ENCODE peak calls at places on chromosomes 12 and 14, in seven cellular contexts. One of them, this sample, is unnamed.

GRCh38 chr12:124039276-124039675 is 66.3 kb downstream of the ZNF664 start:
- DNase-seq in cardiac muscle cell: no peak
- DNase-seq in caudate nucleus: no peak
- DNase-seq in heart right ventricle: no peak
- DNase-seq in CD4-positive, alpha-beta T cell: no peak
- DNase-seq in suprapubic skin: no peak
- DNase-seq in lung: no peak
- DNase-seq in this sample: no peak

GRCh38 chr12:116164976-116165425 is 112.5 kb downstream of the MED13L start:
- DNase-seq in lung: no peak
- DNase-seq in suprapubic skin: no peak
- DNase-seq in heart right ventricle: no peak
- DNase-seq in CD4-positive, alpha-beta T cell: no peak
- DNase-seq in cardiac muscle cell: no peak
- DNase-seq in caudate nucleus: no peak
- DNase-seq in this sample: no peak

GRCh38 chr12:27014859-27015729 is 910 bp upstream of the TM7SF3 start:
- DNase-seq in suprapubic skin: no peak
- DNase-seq in heart right ventricle: no peak
- DNase-seq in lung: no peak
- DNase-seq in cardiac muscle cell: no peak
- DNase-seq in CD4-positive, alpha-beta T cell: no peak
- DNase-seq in caudate nucleus: no peak
- DNase-seq in this sample: no peak

GRCh38 chr12:86660488-86661171 is 404.4 kb upstream of the MGAT4C start:
- DNase-seq in lung: no peak
- DNase-seq in cardiac muscle cell: no peak
- DNase-seq in caudate nucleus: no peak
- DNase-seq in heart right ventricle: no peak
- DNase-seq in CD4-positive, alpha-beta T cell: no peak
- DNase-seq in suprapubic skin: no peak
- DNase-seq in this sample: no peak

GRCh38 chr12:96235497-96235826 is 41.3 kb downstream of the ELK3 start:
- DNase-seq in heart right ventricle: no peak
- DNase-seq in cardiac muscle cell: no peak
- DNase-seq in caudate nucleus: no peak
- DNase-seq in lung: no peak
- DNase-seq in suprapubic skin: no peak
- DNase-seq in CD4-positive, alpha-beta T cell: no peak
- DNase-seq in this sample: no peak

GRCh38 chr14:31884238-31884637 is 192.9 kb upstream of the ARHGAP5 start:
- DNase-seq in CD4-positive, alpha-beta T cell: no peak
- DNase-seq in cardiac muscle cell: no peak
- DNase-seq in suprapubic skin: no peak
- DNase-seq in heart right ventricle: no peak
- DNase-seq in caudate nucleus: no peak
- DNase-seq in lung: no peak
- DNase-seq in this sample: no peak

GRCh38 chr12:79959484-79959883 is 24.6 kb upstream of the PPP1R12A start:
- DNase-seq in CD4-positive, alpha-beta T cell: no peak
- DNase-seq in lung: no peak
- DNase-seq in heart right ventricle: peak; percentile 29
- DNase-seq in cardiac muscle cell: no peak
- DNase-seq in suprapubic skin: no peak
- DNase-seq in caudate nucleus: no peak
- DNase-seq in this sample: no peak

GRCh38 chr14:32726516-32726915 is 212.2 kb upstream of the NPAS3 start:
- DNase-seq in caudate nucleus: no peak
- DNase-seq in suprapubic skin: no peak
- DNase-seq in lung: no peak
- DNase-seq in CD4-positive, alpha-beta T cell: no peak
- DNase-seq in cardiac muscle cell: no peak
- DNase-seq in heart right ventricle: no peak
- DNase-seq in this sample: no peak

GRCh38 chr12:4312251-4312650 is 8.8 kb upstream of the TIGAR start:
- DNase-seq in cardiac muscle cell: no peak
- DNase-seq in CD4-positive, alpha-beta T cell: no peak
- DNase-seq in caudate nucleus: no peak
- DNase-seq in lung: no peak
- DNase-seq in heart right ventricle: no peak
- DNase-seq in suprapubic skin: no peak
- DNase-seq in this sample: no peak

GRCh38 chr14:69315302-69315701 is 55.3 kb downstream of the GALNT16 start:
- DNase-seq in cardiac muscle cell: no peak
- DNase-seq in lung: no peak
- DNase-seq in heart right ventricle: no peak
- DNase-seq in CD4-positive, alpha-beta T cell: no peak
- DNase-seq in caudate nucleus: no peak
- DNase-seq in suprapubic skin: peak; percentile 74
- DNase-seq in this sample: no peak

GRCh38 chr12:112091563-112091962 is 17.0 kb downstream of the NAA25 start:
- DNase-seq in heart right ventricle: no peak
- DNase-seq in suprapubic skin: no peak
- DNase-seq in lung: no peak
- DNase-seq in caudate nucleus: no peak
- DNase-seq in cardiac muscle cell: no peak
- DNase-seq in CD4-positive, alpha-beta T cell: no peak
- DNase-seq in this sample: no peak

GRCh38 chr12:5395443-5396401 is 36.2 kb upstream of the NTF3 start:
- DNase-seq in caudate nucleus: no peak
- DNase-seq in lung: no peak
- DNase-seq in CD4-positive, alpha-beta T cell: no peak
- DNase-seq in suprapubic skin: no peak
- DNase-seq in cardiac muscle cell: no peak
- DNase-seq in heart right ventricle: no peak
- DNase-seq in this sample: no peak

GRCh38 chr12:87975879-87976278 is 53.3 kb downstream of the C12orf50 start:
- DNase-seq in lung: no peak
- DNase-seq in heart right ventricle: no peak
- DNase-seq in caudate nucleus: no peak
- DNase-seq in CD4-positive, alpha-beta T cell: no peak
- DNase-seq in cardiac muscle cell: no peak
- DNase-seq in suprapubic skin: no peak
- DNase-seq in this sample: no peak

GRCh38 chr14:22623047-22623446 is 21.1 kb downstream of the OR6J1 start:
- DNase-seq in lung: no peak
- DNase-seq in suprapubic skin: no peak
- DNase-seq in cardiac muscle cell: no peak
- DNase-seq in CD4-positive, alpha-beta T cell: no peak
- DNase-seq in caudate nucleus: no peak
- DNase-seq in heart right ventricle: no peak
- DNase-seq in this sample: no peak

GRCh38 chr14:101780887-101781239 is 19.4 kb downstream of the PPP2R5C start:
- DNase-seq in cardiac muscle cell: peak; percentile 27
- DNase-seq in heart right ventricle: no peak
- DNase-seq in suprapubic skin: no peak
- DNase-seq in lung: no peak
- DNase-seq in caudate nucleus: no peak
- DNase-seq in CD4-positive, alpha-beta T cell: no peak
- DNase-seq in this sample: no peak
- H3K27ac ChIP-seq in cardiac muscle cell: no peak overlapping the region
- H3K27ac ChIP-seq in heart right ventricle: peak overlapping the region; percentile 37
- H3K27ac ChIP-seq in suprapubic skin: no peak overlapping the region
- H3K27ac ChIP-seq in lung: peak overlapping the region; percentile 34
- H3K27ac ChIP-seq in caudate nucleus: no peak overlapping the region
- H3K27ac ChIP-seq in CD4-positive, alpha-beta T cell: no peak overlapping the region
- H3K27ac ChIP-seq in this sample: no peak overlapping the region

DNA sequence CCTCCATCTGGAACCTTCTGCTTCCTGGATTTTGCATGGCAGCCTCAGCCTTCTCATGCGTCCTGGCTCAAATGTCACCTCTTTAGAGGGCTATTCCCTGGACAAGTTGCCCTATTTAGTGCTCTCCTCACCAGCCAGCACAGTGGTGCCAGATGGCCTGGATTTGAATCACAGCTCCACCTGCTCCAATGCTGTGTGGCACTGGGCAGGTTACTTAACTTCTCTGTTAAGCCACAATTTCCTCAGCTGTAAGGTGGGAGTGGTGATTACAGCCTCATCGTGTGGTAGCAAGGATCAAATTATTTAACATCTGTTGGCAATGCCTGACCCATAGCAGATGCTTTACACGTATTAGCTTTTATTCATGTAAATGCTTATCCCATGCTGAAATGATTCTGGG is 16.7 kb upstream of the POP5 start:
- DNase-seq in lung: no peak
- DNase-seq in heart right ventricle: no peak
- DNase-seq in cardiac muscle cell: no peak
- DNase-seq in suprapubic skin: no peak
- DNase-seq in caudate nucleus: no peak
- DNase-seq in CD4-positive, alpha-beta T cell: no peak
- DNase-seq in this sample: no peak
- H3K27ac ChIP-seq in lung: no peak overlapping the region
- H3K27ac ChIP-seq in heart right ventricle: no peak overlapping the region
- H3K27ac ChIP-seq in cardiac muscle cell: no peak overlapping the region
- H3K27ac ChIP-seq in suprapubic skin: no peak overlapping the region
- H3K27ac ChIP-seq in caudate nucleus: no peak overlapping the region
- H3K27ac ChIP-seq in CD4-positive, alpha-beta T cell: no peak overlapping the region
- H3K27ac ChIP-seq in this sample: no peak overlapping the region

DNA sequence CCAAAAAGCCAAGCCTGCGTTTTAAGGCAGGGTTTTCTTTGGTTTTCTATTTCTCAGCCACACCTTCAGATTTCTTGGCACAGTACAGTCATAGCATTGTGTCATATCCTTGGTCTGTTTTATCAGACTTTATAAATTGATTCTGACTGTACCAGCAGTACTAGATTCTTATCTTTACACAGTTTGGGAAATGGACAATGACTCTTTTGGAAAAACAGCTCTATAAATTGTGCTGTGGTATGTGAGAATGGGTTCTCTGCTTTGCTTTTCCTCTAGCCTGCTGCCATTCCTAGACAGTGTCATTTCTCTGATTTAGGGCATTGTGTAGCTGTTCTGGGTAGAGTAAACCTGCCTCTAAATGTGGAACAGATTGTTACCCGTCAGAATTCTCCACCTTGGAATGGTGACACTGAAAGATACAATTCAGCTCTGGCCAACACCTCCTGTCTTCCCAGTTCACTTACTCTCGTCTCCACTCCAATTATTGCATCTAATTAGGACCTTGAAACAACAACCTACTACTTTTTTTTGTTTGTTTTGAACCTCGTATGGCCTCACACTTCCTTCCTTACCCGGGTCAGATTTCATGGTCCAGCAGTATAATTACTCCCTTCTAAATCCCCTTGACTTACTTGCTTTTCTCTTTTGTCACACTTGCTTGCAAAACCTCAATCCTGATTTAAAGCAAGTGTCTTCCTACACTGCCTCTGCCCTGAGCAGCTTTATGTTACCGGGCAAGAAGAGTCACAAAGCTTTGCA is 226.3 kb downstream of the ERC1 start:
- DNase-seq in suprapubic skin: no peak
- DNase-seq in lung: no peak
- DNase-seq in cardiac muscle cell: no peak
- DNase-seq in caudate nucleus: no peak
- DNase-seq in CD4-positive, alpha-beta T cell: no peak
- DNase-seq in heart right ventricle: peak; percentile 17
- DNase-seq in this sample: no peak
- H3K27ac ChIP-seq in suprapubic skin: peak overlapping the region; percentile 16
- H3K27ac ChIP-seq in lung: peak overlapping the region; percentile 79
- H3K27ac ChIP-seq in cardiac muscle cell: peak overlapping the region; percentile 81
- H3K27ac ChIP-seq in caudate nucleus: peak overlapping the region; percentile 12
- H3K27ac ChIP-seq in CD4-positive, alpha-beta T cell: no peak overlapping the region
- H3K27ac ChIP-seq in heart right ventricle: peak overlapping the region; percentile 88
- H3K27ac ChIP-seq in this sample: no peak overlapping the region

GRCh38 chr12:331287-331686 is 57.8 kb downstream of the KDM5A start:
- DNase-seq in cardiac muscle cell: no peak
- DNase-seq in CD4-positive, alpha-beta T cell: no peak
- DNase-seq in suprapubic skin: no peak
- DNase-seq in caudate nucleus: no peak
- DNase-seq in lung: no peak
- DNase-seq in heart right ventricle: no peak
- DNase-seq in this sample: no peak
- H3K27ac ChIP-seq in cardiac muscle cell: no peak overlapping the region
- H3K27ac ChIP-seq in CD4-positive, alpha-beta T cell: no peak overlapping the region
- H3K27ac ChIP-seq in suprapubic skin: no peak overlapping the region
- H3K27ac ChIP-seq in caudate nucleus: no peak overlapping the region
- H3K27ac ChIP-seq in lung: no peak overlapping the region
- H3K27ac ChIP-seq in heart right ventricle: no peak overlapping the region
- H3K27ac ChIP-seq in this sample: no peak overlapping the region

GRCh38 chr12:53612978-53613377 is 13.2 kb downstream of the ATF7 start:
- DNase-seq in cardiac muscle cell: no peak
- DNase-seq in caudate nucleus: no peak
- DNase-seq in CD4-positive, alpha-beta T cell: no peak
- DNase-seq in lung: no peak
- DNase-seq in suprapubic skin: no peak
- DNase-seq in heart right ventricle: no peak
- DNase-seq in this sample: no peak

GRCh38 chr12:53618340-53618739 is 7.8 kb downstream of the ATF7 start:
- DNase-seq in suprapubic skin: no peak
- DNase-seq in CD4-positive, alpha-beta T cell: no peak
- DNase-seq in cardiac muscle cell: no peak
- DNase-seq in lung: no peak
- DNase-seq in heart right ventricle: no peak
- DNase-seq in caudate nucleus: no peak
- DNase-seq in this sample: no peak

GRCh38 chr12:53617700-53618099 is 8.5 kb downstream of the ATF7 start:
- DNase-seq in cardiac muscle cell: no peak
- DNase-seq in caudate nucleus: no peak
- DNase-seq in lung: no peak
- DNase-seq in CD4-positive, alpha-beta T cell: no peak
- DNase-seq in suprapubic skin: no peak
- DNase-seq in heart right ventricle: no peak
- DNase-seq in this sample: no peak

GRCh38 chr12:53613821-53614220 is 12.4 kb downstream of the ATF7 start:
- DNase-seq in heart right ventricle: no peak
- DNase-seq in suprapubic skin: no peak
- DNase-seq in caudate nucleus: no peak
- DNase-seq in CD4-positive, alpha-beta T cell: no peak
- DNase-seq in lung: no peak
- DNase-seq in cardiac muscle cell: no peak
- DNase-seq in this sample: no peak

DNA sequence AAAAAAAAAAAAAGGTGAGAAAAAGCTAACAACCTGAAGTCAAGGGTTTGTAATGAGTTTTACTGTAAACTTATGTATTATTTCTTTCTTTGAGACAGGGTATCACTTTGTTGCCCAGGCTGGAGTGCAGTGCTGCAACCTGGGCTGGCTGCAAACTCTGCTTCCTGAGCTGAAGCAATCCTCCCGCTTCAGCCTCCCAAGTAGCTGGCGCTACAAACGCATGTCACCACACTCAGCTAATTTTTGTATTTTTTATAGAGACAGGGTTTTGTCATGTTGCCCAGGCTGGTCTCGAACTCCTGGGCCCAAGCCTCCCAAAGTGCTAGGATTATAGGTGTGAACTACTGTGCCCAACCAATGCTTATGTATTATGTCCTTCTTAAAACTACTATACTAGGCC is 9.2 kb downstream of the ATF7 start:
- DNase-seq in lung: no peak
- DNase-seq in suprapubic skin: no peak
- DNase-seq in caudate nucleus: no peak
- DNase-seq in cardiac muscle cell: no peak
- DNase-seq in heart right ventricle: no peak
- DNase-seq in CD4-positive, alpha-beta T cell: no peak
- DNase-seq in this sample: no peak
- H3K27ac ChIP-seq in lung: no peak overlapping the region
- H3K27ac ChIP-seq in suprapubic skin: no peak overlapping the region
- H3K27ac ChIP-seq in caudate nucleus: no peak overlapping the region
- H3K27ac ChIP-seq in cardiac muscle cell: no peak overlapping the region
- H3K27ac ChIP-seq in heart right ventricle: peak overlapping the region; percentile 81
- H3K27ac ChIP-seq in CD4-positive, alpha-beta T cell: no peak overlapping the region
- H3K27ac ChIP-seq in this sample: no peak overlapping the region

DNA sequence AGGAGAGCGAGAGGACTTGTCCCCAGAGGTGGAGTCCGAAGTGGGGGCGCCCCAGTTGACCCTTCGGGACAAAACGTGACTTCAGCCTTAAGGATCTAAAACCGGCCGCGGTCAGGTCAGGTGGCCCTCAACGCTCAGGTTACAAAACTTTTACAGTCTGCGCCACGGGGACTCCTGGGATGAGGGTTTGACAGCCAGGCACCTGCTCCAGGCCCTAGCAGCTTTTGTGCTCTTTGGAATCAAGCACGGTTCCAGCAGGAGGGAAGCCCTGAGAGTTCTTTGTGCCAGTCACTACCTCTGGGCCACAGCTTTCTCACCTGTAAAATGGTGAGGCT is 337 bp downstream of the ZC2HC1C start:
- DNase-seq in caudate nucleus: no peak
- DNase-seq in suprapubic skin: no peak
- DNase-seq in lung: no peak
- DNase-seq in CD4-positive, alpha-beta T cell: no peak
- DNase-seq in cardiac muscle cell: peak; percentile 45
- DNase-seq in heart right ventricle: no peak
- DNase-seq in this sample: no peak
- H3K27ac ChIP-seq in caudate nucleus: peak overlapping the region; percentile 88
- H3K27ac ChIP-seq in suprapubic skin: peak overlapping the region; percentile 91
- H3K27ac ChIP-seq in lung: peak overlapping the region; percentile 88
- H3K27ac ChIP-seq in CD4-positive, alpha-beta T cell: no peak overlapping the region
- H3K27ac ChIP-seq in cardiac muscle cell: peak overlapping the region; percentile 86
- H3K27ac ChIP-seq in heart right ventricle: peak overlapping the region; percentile 96
- H3K27ac ChIP-seq in this sample: peak overlapping the region; percentile 83